ENCODE peak calls at places on chromosomes 11 and 22, in six cellular contexts. M, X, J, Z, O and U are unnamed samples.
A peak's percentile ranks its signal among the peaks of the same experiment; 100 is the strongest.

GRCh38 chr11:74540270-74540669 is 46.7 kb upstream of the LIPT2 start:
- DNase-seq in M (no peak), Z (no peak), X (no peak), J (no peak), O (no peak), U (no peak)

GRCh38 chr22:40181323-40181722 is 3.6 kb downstream of the TNRC6B start:
- DNase-seq in M (no peak), X (no peak), O (no peak), Z (no peak), J (no peak), U (no peak)

GRCh38 chr11:725624-726202 is 19.7 kb downstream of the EPS8L2 start:
- DNase-seq in O (no peak), J (no peak), X (no peak), M (no peak), Z (peak; percentile 83), U (peak; percentile 40)

GRCh38 chr22:43094085-43094484 is 4.9 kb upstream of the TTLL1 start:
- DNase-seq in J (no peak), M (peak; percentile 62), X (no peak), Z (no peak), O (peak; percentile 61), U (peak; percentile 56)

GRCh38 chr22:25892678-25893077 is 150.7 kb downstream of the MYO18B start:
- DNase-seq in M (no peak), X (no peak), Z (no peak), J (no peak), O (no peak), U (no peak)

GRCh38 chr11:66509131-66509561 is 1.3 kb upstream of the BBS1 start:
- DNase-seq in X (no peak), J (no peak), Z (no peak), O (no peak), M (no peak), U (no peak)

GRCh38 chr11:102807921-102808320 is 10.0 kb upstream of the MMP1 start:
- DNase-seq in Z (no peak), M (no peak), O (peak; percentile 50), J (no peak), X (no peak), U (no peak)

GRCh38 chr11:6567371-6567745 is 36.1 kb downstream of the RRP8 start:
- DNase-seq in M (no peak), J (no peak), Z (no peak), X (no peak), O (no peak), U (no peak)

GRCh38 chr11:93054881-93055280 is 85.4 kb downstream of the MTNR1B start:
- DNase-seq in O (no peak), J (no peak), M (no peak), X (no peak), Z (no peak), U (no peak)

GRCh38 chr22:41779889-41780505 is 20.5 kb upstream of the CCDC134 start:
- DNase-seq in Z (no peak), M (no peak), O (no peak), J (no peak), X (no peak), U (no peak)

GRCh38 chr11:92300871-92301270 is 76.3 kb downstream of the FAT3 start:
- DNase-seq in J (no peak), M (no peak), Z (no peak), X (no peak), O (no peak), U (no peak)

GRCh38 chr11:96086111-96086510 is 162.2 kb upstream of the MTMR2 start:
- DNase-seq in M (no peak), J (no peak), X (no peak), Z (no peak), O (no peak), U (no peak)

GRCh38 chr11:47641585-47642098 is 717 bp downstream of the MTCH2 start:
- DNase-seq in M (no peak), Z (no peak), X (no peak), O (no peak), J (no peak), U (no peak)

GRCh38 chr11:118881130-118881717 is 2.5 kb upstream of the CXCR5 start:
- DNase-seq in O (no peak), Z (peak; percentile 11), J (no peak), X (no peak), M (no peak), U (no peak)

GRCh38 chr11:87281496-87281895 is 243.8 kb downstream of the TMEM135 start:
- DNase-seq in M (no peak), X (no peak), J (no peak), Z (no peak), O (no peak), U (no peak)

GRCh38 chr11:77193915-77194830 is 66.1 kb downstream of the MYO7A start:
- DNase-seq in O (peak; percentile 26), M (no peak), J (no peak), X (no peak), Z (peak; percentile 54), U (no peak)
- H3K9me3 ChIP-seq in O (no peaks in the 10 kb centered on the region), M (no peaks in the 10 kb centered on the region), J (no peaks in the 10 kb centered on the region), X (no peaks in the 10 kb centered on the region), Z (no peaks in the 10 kb centered on the region), U (no peaks in the 10 kb centered on the region)

DNA sequence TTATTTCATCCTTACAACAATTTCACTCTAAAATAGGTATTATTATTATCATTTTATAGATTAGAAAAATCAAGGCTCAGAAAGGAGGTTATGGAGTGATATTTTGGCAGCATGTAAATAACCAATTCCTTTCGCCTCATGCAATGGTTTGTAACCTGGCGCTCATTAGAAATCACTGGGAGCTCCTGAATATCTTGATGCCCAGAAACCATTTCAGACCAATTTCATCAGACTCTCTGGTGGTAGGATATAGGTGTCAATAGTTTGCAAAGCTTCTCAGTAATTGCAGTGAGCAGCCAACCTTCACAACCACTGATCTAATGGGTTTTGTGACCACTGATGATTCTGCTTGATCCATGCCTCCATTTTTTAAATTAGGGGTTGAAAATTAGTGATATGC is 57.9 kb upstream of the ZC3H12C start:
- DNase-seq in Z (no peak), X (no peak), J (no peak), O (no peak), M (no peak), U (no peak)
- H3K4me3 ChIP-seq in Z (no peak overlapping the region), X (no peak overlapping the region), J (no peak overlapping the region), O (no peak overlapping the region), M (no peak overlapping the region), U (no peak overlapping the region)

GRCh38 chr11:134501406-134502152 is 89.5 kb upstream of the B3GAT1 start:
- DNase-seq in M (no peak), Z (peak; percentile 50), X (no peak), O (no peak), J (no peak), U (no peak)

GRCh38 chr11:134502153-134502550 is 90.1 kb upstream of the B3GAT1 start:
- DNase-seq in J (no peak), Z (peak; percentile 13), M (no peak), X (no peak), O (no peak), U (no peak)

GRCh38 chr11:134498326-134499139 is 86.5 kb upstream of the B3GAT1 start:
- DNase-seq in O (no peak), X (no peak), Z (peak; percentile 49), M (no peak), J (no peak), U (no peak)

GRCh38 chr11:134500621-134501020 is 88.6 kb upstream of the B3GAT1 start:
- DNase-seq in M (no peak), O (no peak), J (no peak), Z (peak; percentile 12), X (no peak), U (no peak)

GRCh38 chr11:134499990-134500389 is 87.9 kb upstream of the B3GAT1 start:
- DNase-seq in O (no peak), M (no peak), Z (peak; percentile 21), J (no peak), X (no peak), U (no peak)
- H3K9me3 ChIP-seq in O (no peaks in the 10 kb centered on the region), M (no peaks in the 10 kb centered on the region), Z (no peaks in the 10 kb centered on the region), J (no peaks in the 10 kb centered on the region), X (no peaks in the 10 kb centered on the region), U (no peaks in the 10 kb centered on the region)

GRCh38 chr11:110297082-110297725 is 790 bp upstream of the RDX start:
- DNase-seq in J (no peak), M (no peak), X (no peak), O (no peak), Z (no peak), U (no peak)
- H3K4me3 ChIP-seq in J (no peak overlapping the region), M (peak overlapping the region; percentile 31), X (peak overlapping the region; percentile 44), O (peak overlapping the region; percentile 95), Z (peak overlapping the region; percentile 55), U (peak overlapping the region; percentile 73)

DNA sequence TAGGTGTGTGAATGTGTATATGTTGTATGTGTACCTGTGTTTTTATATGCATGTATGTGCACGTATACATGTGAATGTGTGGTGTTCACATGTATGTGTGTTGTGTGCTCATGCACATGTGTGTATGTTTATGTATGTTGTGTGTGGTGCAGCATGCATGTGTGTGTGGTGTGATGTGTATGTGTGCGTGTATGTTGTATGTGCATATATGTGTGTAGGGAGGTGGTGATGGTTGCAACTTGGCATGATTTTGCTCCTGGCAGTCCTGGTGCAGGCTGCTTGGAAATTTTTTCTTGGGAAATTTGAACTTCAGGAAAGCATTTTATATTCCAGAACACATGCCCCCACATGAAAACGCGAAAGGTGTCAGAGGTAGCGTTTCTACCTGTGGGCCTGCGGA is 1177.8 kb downstream of the TBC1D22A start:
- DNase-seq in O (no peak), X (no peak), Z (no peak), J (no peak), M (no peak), U (no peak)
- H3K9me3 ChIP-seq in O (peaks cover 4% of the 10 kb centered on the region), X (no peaks in the 10 kb centered on the region), Z (no peaks in the 10 kb centered on the region), J (no peaks in the 10 kb centered on the region), M (no peaks in the 10 kb centered on the region), U (no peaks in the 10 kb centered on the region)